ENCODE peak calls at places on chromosomes 3 and 15, in four cellular contexts. J is lower leg skin, C is M059J, A is sciatic nerve. H is an unnamed sample.

GRCh38 chr15:48456126-48456525 is 124.9 kb downstream of the DUT start:
- DNase-seq in J (no peak), C (no peak), A (no peak), H (no peak)

GRCh38 chr3:167750273-167750971 is 14.9 kb downstream of the SERPINI1 start:
- DNase-seq in J (no peak), A (no peak), C (no peak), H (peak)

GRCh38 chr3:195185574-195185973 is 85.4 kb downstream of the XXYLT1 start:
- DNase-seq in A (no peak), C (no peak), J (peak), H (no peak)

GRCh38 chr3:36843065-36844051 is 79.0 kb upstream of the DCLK3 start:
- DNase-seq in J (no peak), A (no peak), C (no peak), H (no peak)

GRCh38 chr3:46866720-46867549 is 3.7 kb upstream of the MYL3 start:
- DNase-seq in C (peak), A (peak), J (peak), H (no peak)

GRCh38 chr15:63462053-63462452 is 42.3 kb upstream of the USP3 start:
- DNase-seq in C (peak), J (no peak), A (no peak), H (no peak)

GRCh38 chr15:65920121-65920520 is 50.8 kb downstream of the RAB11A start:
- DNase-seq in A (no peak), J (no peak), C (no peak), H (no peak)

GRCh38 chr15:41919954-41920538 is 26.2 kb upstream of the SPTBN5 start:
- DNase-seq in A (no peak), C (peak), J (no peak), H (no peak)

GRCh38 chr15:101317473-101317872 is 22.4 kb upstream of the SNRPA1 start:
- DNase-seq in C (no peak), A (no peak), J (peak), H (no peak)

GRCh38 chr3:185250653-185251052 is 3.2 kb downstream of the EHHADH start:
- DNase-seq in J (no peak), A (no peak), C (no peak), H (no peak)

GRCh38 chr3:65894679-65895078 is 144.0 kb downstream of the MAGI1 start:
- DNase-seq in A (no peak), J (no peak), C (peak), H (no peak)

GRCh38 chr3:38247366-38248035 is 18.1 kb upstream of the SLC22A13 start:
- DNase-seq in C (peak), A (no peak), J (no peak), H (no peak)

GRCh38 chr15:78103406-78104118 is 11.2 kb downstream of the SH2D7 start:
- DNase-seq in J (no peak), A (no peak), C (no peak), H (peak)

GRCh38 chr3:171901615-171902312 is 58.6 kb downstream of the TMEM212 start:
- DNase-seq in J (no peak), C (no peak), A (no peak), H (no peak)

GRCh38 chr3:16146015-16146730 is 28.3 kb upstream of the GALNT15 start:
- DNase-seq in A (no peak), C (peak), J (peak), H (no peak)

GRCh38 chr3:23172059-23172458 is 31.1 kb upstream of the UBE2E2 start:
- DNase-seq in A (no peak), C (peak), J (no peak), H (no peak)

GRCh38 chr3:152331018-152331541 is 62.4 kb downstream of the MBNL1 start:
- DNase-seq in A (no peak), C (peak), J (no peak), H (no peak)

GRCh38 chr3:180417241-180417640 is 184.7 kb upstream of the TTC14 start:
- DNase-seq in J (no peak), A (no peak), C (no peak), H (no peak)

GRCh38 chr3:48855681-48856447 is 8.2 kb upstream of the PRKAR2A start:
- DNase-seq in J (no peak), C (peak), A (no peak), H (no peak)

GRCh38 chr3:8984081-8984480 is 20.8 kb upstream of the RAD18 start:
- DNase-seq in C (no peak), J (peak), A (no peak), H (no peak)

GRCh38 chr15:69434236-69434635 is 18.4 kb upstream of the RPLP1 start:
- DNase-seq in A (no peak), J (no peak), C (peak), H (no peak)

GRCh38 chr3:10928961-10929471 is 63.5 kb upstream of the SLC6A1 start:
- DNase-seq in J (peak), C (no peak), A (peak), H (no peak)

GRCh38 chr15:51936119-51936478 is 35.5 kb downstream of the LEO1 start:
- DNase-seq in A (no peak), J (no peak), C (no peak), H (no peak)

GRCh38 chr3:100001083-100001482 is 113.2 kb downstream of the FILIP1L start:
- DNase-seq in C (no peak), J (no peak), A (no peak), H (no peak)

GRCh38 chr15:89016549-89017041 is 71.7 kb upstream of the ABHD2 start:
- DNase-seq in C (peak), J (peak), A (no peak), H (no peak)

GRCh38 chr15:67175643-67176071 is 78.8 kb downstream of the AAGAB start:
- DNase-seq in C (no peak), A (peak), J (peak), H (no peak)

GRCh38 chr3:144018776-144019175 is 47.2 kb downstream of the DIPK2A start:
- DNase-seq in A (no peak), C (peak), J (no peak), H (no peak)

GRCh38 chr3:142027713-142028112 is 121.6 kb downstream of the TFDP2 start:
- DNase-seq in C (peak), A (no peak), J (no peak), H (peak)

GRCh38 chr15:70933411-70933810 is 40.8 kb downstream of the LRRC49 start:
- DNase-seq in J (no peak), A (no peak), C (no peak), H (no peak)

GRCh38 chr3:96865605-96866004 is 51.2 kb downstream of the EPHA6 start:
- DNase-seq in C (no peak), J (no peak), A (no peak), H (no peak)

GRCh38 chr3:32568953-32569352 is 1.7 kb downstream of the DYNC1LI1 start:
- DNase-seq in J (no peak), C (no peak), A (no peak), H (no peak)

GRCh38 chr15:89496155-89497098 is at the start of gene RHCG:
- DNase-seq in J (peak), C (peak), A (peak), H (no peak)

GRCh38 chr3:89527736-89528335 is 420.4 kb downstream of the EPHA3 start:
- DNase-seq in A (no peak), J (no peak), C (no peak), H (no peak)

GRCh38 chr3:197205265-197205664 is 93.1 kb downstream of the DLG1 start:
- DNase-seq in J (no peak), A (no peak), C (no peak), H (no peak)

GRCh38 chr3:160343132-160343531 is 55.9 kb downstream of the IFT80 start:
- DNase-seq in A (no peak), C (peak), J (no peak), H (no peak)

GRCh38 chr3:181210275-181210674 is 220.7 kb upstream of the DNAJC19 start:
- DNase-seq in A (no peak), J (no peak), C (peak), H (no peak)

GRCh38 chr3:130933801-130934345 is 40.0 kb downstream of the ATP2C1 start:
- DNase-seq in J (no peak), C (peak), A (no peak), H (no peak)

GRCh38 chr15:99755692-99756409 is 22.6 kb upstream of the LYSMD4 start:
- DNase-seq in C (peak), A (no peak), J (no peak), H (peak)

GRCh38 chr3:48656841-48657281 is 5.8 kb downstream of the CELSR3 start:
- DNase-seq in A (no peak), C (no peak), J (no peak), H (no peak)

H was measured in GM12864.